ENCODE peak calls at places on chromosomes 12 and 14, in six cellular contexts. U is CD4-positive, CD25-positive, alpha-beta regulatory T cell; V is dorsolateral prefrontal cortex; P is psoas muscle; S is GM23338; Z is cardiac fibroblast. W is an unnamed sample.

GRCh38 chr12:27462851-27463250 is 16.3 kb downstream of the SMCO2 start:
- DNase-seq in U (no peak), V (no peak), P (no peak), S (no peak), Z (peak), W (no peak)

GRCh38 chr14:31261859-31262739 is 54.5 kb upstream of the HECTD1 start:
- DNase-seq in U (no peak), V (no peak), P (peak), S (no peak), Z (peak), W (no peak)

GRCh38 chr12:111685322-111685810 is 390 bp downstream of the BRAP start:
- DNase-seq in U (no peak), V (no peak), P (no peak), S (no peak), Z (no peak), W (no peak)

GRCh38 chr12:76554411-76555225 is 5.0 kb downstream of the OSBPL8 start:
- DNase-seq in U (no peak), V (no peak), P (no peak), S (no peak), Z (no peak), W (no peak)

GRCh38 chr14:53517276-53517960 is 364.3 kb upstream of the DDHD1 start:
- DNase-seq in U (no peak), V (no peak), P (no peak), S (no peak), Z (no peak), W (no peak)

GRCh38 chr12:132132609-132133430 is 11.3 kb downstream of the DDX51 start:
- DNase-seq in U (no peak), V (no peak), P (no peak), S (no peak), Z (no peak), W (no peak)

GRCh38 chr12:54222609-54223008 is 33.8 kb upstream of the SMUG1 start:
- DNase-seq in U (no peak), V (no peak), P (no peak), S (no peak), Z (peak), W (no peak)

GRCh38 chr12:10722905-10723866 is at the start of gene YBX3:
- DNase-seq in U (peak), V (peak), P (peak), S (peak), Z (peak), W (peak)

GRCh38 chr14:48723841-48724495 is 862.2 kb downstream of the RPS29 start:
- DNase-seq in U (no peak), V (no peak), P (no peak), S (no peak), Z (no peak), W (no peak)

GRCh38 chr12:68236421-68237059 is 10.9 kb upstream of the IL26 start:
- DNase-seq in U (peak), V (no peak), P (no peak), S (no peak), Z (no peak), W (no peak)

DNA sequence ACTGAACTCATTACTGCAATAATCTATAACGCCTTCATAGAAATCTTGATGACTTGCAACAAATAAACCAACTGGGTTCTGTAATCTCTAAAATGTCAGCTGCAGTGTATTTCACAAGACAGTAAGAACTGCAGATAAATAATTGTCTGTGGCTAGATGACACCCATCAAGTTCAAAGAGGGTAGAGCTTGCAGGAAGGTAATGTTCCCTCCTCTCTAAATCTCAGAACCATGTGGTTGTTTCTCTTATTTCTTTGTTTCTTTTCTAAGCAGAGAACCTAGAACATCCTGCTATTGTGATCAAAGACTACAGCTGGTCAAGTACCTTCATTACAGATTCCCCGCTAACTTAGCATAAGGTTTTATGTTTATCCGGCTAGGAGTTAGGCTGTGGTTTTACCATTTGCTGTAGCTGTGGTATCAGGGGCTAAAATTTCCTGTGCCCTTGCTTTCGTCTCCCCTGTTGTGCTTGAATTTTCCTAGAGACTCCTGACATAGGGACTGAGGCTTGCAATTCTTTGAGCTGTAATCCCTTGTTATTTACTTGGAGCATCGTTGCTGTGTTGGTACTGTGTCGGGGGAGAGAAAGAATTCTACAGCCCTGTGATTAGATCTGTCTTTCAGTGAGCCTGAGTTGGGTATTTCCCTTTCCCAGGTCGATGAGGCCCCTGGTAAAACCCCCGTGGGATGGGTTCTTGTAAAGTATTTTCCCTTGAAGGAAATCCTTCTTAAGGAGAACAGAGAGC is 253.1 kb upstream of the BTG1 start:
- DNase-seq in U (peak), V (no peak), P (no peak), S (no peak), Z (no peak), W (no peak)
- H3K4me3 ChIP-seq in U (peak), V (no peak), P (no peak), S (no peak), Z (no peak), W (no peak)

DNA sequence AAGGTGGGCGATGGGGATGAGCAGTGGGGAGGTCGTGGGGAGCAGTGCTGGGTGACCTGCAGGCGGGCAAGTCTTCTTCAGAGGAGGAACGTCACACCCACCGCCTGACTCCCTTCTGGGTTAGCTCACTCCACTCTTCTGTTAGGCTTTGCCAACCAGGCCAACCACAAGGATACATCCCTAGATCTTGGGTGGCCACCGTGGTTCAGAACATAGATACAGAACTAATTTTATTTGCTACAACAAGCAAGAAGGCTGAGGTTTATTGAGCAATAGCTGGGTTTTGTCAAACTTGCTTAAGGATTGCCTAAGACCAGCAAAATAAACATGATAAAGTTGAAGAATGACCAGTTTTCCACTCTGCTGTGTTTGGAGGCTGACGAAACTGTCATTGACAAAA is 109.4 kb downstream of the DACT1 start:
- DNase-seq in U (no peak), V (no peak), P (peak), S (no peak), Z (peak), W (peak)
- H3K4me3 ChIP-seq in U (no peak), V (no peak), P (no peak), S (no peak), Z (no peak), W (no peak)

GRCh38 chr12:69698769-69699540 is at the start of gene BEST3:
- DNase-seq in U (no peak), V (no peak), P (peak), S (no peak), Z (no peak), W (no peak)
- H3K4me3 ChIP-seq in U (no peak), V (no peak), P (peak), S (no peak), Z (no peak), W (no peak)

GRCh38 chr14:35532783-35533356 is 1.1 kb upstream of the INSM2 start:
- DNase-seq in U (peak), V (no peak), P (no peak), S (no peak), Z (peak), W (no peak)

GRCh38 chr14:35535794-35536112 is 1.8 kb downstream of the INSM2 start:
- DNase-seq in U (no peak), V (no peak), P (no peak), S (no peak), Z (no peak), W (no peak)

GRCh38 chr14:35533357-35534129 is 421 bp upstream of the INSM2 start:
- DNase-seq in U (peak), V (peak), P (peak), S (peak), Z (peak), W (peak)

GRCh38 chr14:35534884-35535793 is 1.2 kb downstream of the INSM2 start:
- DNase-seq in U (peak), V (no peak), P (peak), S (peak), Z (peak), W (peak)

DNA sequence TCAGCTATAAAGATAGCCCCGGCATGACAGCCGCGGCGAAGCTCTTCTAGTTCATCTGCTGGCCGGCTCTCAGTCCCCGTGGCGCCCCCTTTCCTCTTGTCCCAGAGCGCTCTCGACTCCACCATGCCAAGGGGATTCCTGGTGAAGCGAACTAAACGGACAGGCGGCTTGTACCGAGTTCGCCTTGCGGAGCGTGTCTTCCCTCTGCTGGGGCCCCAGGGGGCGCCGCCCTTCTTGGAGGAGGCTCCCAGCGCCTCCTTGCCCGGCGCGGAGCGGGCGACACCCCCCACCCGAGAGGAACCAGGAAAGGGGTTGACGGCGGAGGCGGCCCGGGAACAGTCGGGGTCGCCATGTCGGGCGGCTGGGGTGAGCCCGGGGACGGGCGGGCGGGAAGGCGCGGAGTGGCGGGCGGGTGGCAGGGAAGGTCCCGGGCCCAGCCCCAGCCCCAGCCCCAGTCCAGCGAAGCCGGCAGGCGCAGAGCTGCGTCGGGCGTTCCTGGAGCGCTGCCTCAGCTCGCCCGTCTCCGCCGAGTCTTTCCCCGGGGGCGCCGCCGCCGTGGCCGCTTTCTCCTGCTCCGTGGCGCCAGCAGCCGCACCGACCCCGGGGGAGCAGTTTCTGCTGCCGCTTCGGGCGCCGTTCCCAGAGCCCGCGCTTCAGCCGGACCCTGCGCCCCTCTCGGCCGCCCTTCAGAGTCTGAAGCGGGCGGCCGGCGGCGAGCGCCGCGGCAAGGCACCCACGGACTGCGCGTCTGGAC is at the start of gene INSM2:
- DNase-seq in U (peak), V (no peak), P (no peak), S (peak), Z (peak), W (no peak)
- H3K4me3 ChIP-seq in U (peak), V (peak), P (peak), S (peak), Z (peak), W (peak)

DNA sequence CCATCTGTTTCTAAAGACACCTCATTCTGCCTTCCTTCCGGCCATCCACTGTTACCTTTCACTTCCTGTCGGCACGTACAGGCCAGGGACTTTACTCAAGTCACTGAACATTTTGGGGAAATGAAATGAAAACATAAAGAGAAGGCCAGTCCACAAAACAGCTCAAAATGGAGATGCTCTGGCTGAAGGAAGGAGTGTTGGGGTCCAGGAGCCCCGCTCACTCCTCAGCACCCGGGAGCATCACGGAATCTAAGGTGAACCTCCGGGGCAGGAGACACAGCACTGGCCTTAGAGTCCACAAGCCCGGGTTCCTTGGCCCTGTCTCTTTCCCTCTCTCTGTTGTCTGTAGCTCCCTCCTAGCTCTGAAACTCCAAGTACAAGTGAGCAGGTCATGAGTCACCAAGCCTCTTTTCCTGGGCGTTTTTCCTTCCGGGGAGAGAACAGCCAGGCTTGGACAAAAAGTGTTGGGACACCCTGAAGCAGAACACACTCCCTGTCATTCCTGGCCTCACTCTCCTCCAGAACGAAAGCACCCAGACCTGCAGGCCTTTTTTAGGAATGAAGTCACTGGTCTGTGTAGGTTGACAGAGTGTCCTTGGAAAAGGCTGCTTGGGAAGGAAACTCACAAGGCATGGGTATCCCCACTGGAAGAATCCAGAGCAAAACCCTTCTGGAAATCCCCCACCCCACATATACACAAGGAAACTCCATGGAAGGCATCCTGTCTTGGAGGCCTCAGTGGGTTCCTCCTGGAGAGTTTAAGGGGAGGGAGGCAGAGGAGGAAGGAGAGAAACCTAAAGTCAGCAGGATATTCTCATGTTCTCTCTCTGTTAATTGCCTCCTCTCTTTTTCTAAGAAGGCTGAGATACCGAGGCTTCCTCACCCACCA is 245.3 kb downstream of the ZFP36L1 start:
- DNase-seq in U (no peak), V (no peak), P (peak), S (no peak), Z (peak), W (peak)
- H3K4me3 ChIP-seq in U (no peak), V (no peak), P (no peak), S (no peak), Z (no peak), W (no peak)

GRCh38 chr12:57840701-57841100 is 5.8 kb downstream of the CTDSP2 start:
- DNase-seq in U (no peak), V (no peak), P (no peak), S (no peak), Z (peak), W (peak)

GRCh38 chr12:57838594-57839302 is 7.8 kb downstream of the CTDSP2 start:
- DNase-seq in U (peak), V (no peak), P (no peak), S (no peak), Z (peak), W (peak)

GRCh38 chr12:57842342-57843294 is 3.9 kb downstream of the CTDSP2 start:
- DNase-seq in U (peak), V (no peak), P (no peak), S (peak), Z (peak), W (peak)

GRCh38 chr12:57839996-57840395 is 6.5 kb downstream of the CTDSP2 start:
- DNase-seq in U (no peak), V (no peak), P (peak), S (no peak), Z (no peak), W (no peak)

GRCh38 chr12:57841445-57841844 is 5.1 kb downstream of the CTDSP2 start:
- DNase-seq in U (no peak), V (no peak), P (no peak), S (no peak), Z (no peak), W (peak)
- H3K4me3 ChIP-seq in U (peak), V (peak), P (peak), S (no peak), Z (no peak), W (no peak)

GRCh38 chr14:100825691-100826331 is at the start of gene MEG3:
- DNase-seq in U (no peak), V (no peak), P (peak), S (no peak), Z (peak), W (peak)
- H3K4me3 ChIP-seq in U (no peak), V (peak), P (peak), S (no peak), Z (peak), W (peak)

DNA sequence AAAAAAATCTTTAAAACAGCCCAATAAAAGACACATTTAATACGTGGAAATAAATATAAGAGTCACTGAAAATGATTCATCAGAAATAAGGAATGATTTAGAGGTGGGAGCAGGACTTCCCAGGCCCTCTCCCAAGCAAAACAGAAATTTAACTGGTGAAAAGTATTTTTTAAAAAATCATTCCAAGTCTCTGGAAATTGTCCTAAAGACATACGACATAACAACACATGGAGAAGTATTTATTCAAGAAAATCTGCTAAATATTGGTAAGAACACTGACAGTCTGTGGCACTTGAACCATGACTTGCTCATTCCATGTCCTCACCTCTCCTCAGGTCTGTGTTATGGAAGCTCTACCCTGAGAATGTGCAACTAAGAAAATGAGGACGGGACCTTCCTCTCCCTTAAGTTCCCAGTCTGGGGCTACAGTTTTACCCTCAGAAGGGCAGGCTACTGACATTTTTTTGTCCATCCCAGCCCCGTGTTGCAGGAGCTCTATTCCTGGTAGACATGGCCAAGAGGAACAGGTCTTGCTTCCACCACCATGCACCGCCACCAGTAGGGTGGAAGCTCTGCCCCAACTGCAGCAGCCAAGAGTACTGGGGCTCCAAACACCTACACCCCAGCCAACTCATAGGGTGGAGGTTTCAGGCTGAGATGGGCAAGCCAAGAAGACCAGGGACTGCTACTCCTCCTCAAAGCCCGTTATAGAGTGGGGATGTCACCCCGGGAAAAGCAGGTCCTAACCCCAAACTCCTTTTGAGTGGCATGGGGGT is 193.0 kb downstream of the CRADD start:
- DNase-seq in U (no peak), V (no peak), P (no peak), S (no peak), Z (no peak), W (no peak)
- H3K4me3 ChIP-seq in U (no peak), V (no peak), P (no peak), S (no peak), Z (no peak), W (no peak)

DNA sequence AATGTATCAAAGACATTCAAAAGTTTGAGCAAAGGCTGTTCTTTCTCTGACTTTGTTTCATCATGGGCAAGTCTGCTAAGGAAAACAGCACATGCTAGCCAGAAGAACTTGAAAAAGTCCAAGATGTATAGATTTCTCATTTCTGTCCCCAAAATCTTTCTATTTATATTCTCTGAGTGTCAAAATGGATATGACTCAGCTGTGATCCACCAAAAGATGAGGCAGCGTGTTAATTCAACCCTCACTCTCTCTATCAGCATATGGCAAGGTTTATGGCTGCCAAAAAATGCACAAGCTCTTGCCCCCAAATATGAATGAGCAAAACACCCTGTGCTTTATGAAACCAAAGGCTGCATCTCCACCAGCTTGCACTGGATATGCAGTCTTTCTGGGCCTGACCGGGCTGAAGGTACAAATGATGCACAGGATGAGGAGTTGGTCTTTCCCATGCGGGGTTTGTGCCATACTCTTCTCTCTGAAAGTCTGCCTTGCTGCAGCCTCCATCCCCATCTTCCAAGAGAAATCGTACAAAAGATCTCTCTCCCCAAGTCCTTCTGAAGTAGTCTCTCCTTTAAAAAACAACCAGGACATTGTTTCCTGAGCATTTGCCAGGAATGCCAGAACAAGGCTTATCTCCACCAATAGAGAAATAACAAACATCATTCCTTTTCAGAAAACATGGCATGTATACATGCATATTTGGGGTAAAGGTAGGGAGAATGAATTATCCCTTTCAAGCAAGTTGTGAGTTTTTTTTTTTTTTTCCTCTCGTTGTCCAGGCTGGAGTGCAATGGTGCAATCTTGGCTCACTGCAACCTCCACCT is 203.4 kb downstream of the TMX1 start:
- DNase-seq in U (no peak), V (no peak), P (no peak), S (no peak), Z (peak), W (no peak)
- H3K4me3 ChIP-seq in U (no peak), V (no peak), P (no peak), S (no peak), Z (no peak), W (no peak)

GRCh38 chr12:6943719-6944380 is at the start of the genes C12orf57 and RNU7-1:
- DNase-seq in U (peak), V (no peak), P (peak), S (peak), Z (peak), W (peak)

GRCh38 chr12:6944381-6945186 is 762 bp downstream of the C12orf57 start:
- DNase-seq in U (peak), V (peak), P (peak), S (peak), Z (peak), W (peak)

GRCh38 chr12:6942331-6942665 is 1.3 kb upstream of the RNU7-1 start:
- DNase-seq in U (no peak), V (no peak), P (peak), S (no peak), Z (no peak), W (no peak)

GRCh38 chr12:6941786-6942185 is 1.8 kb upstream of the RNU7-1 start:
- DNase-seq in U (no peak), V (no peak), P (no peak), S (no peak), Z (no peak), W (no peak)

GRCh38 chr12:6943387-6943718 is 263 bp upstream of the RNU7-1 start:
- DNase-seq in U (peak), V (peak), P (peak), S (peak), Z (peak), W (no peak)
- H3K4me3 ChIP-seq in U (peak), V (peak), P (peak), S (peak), Z (no peak), W (peak)

W was measured in SJSA1.